ENCODE peak calls at places on chromosomes 3 and 15, in nine cellular contexts. One of them, this sample, is unnamed.

GRCh38 chr15:84725001-84725491 is 9.1 kb upstream of the SEC11A start:
- DNase-seq in hypothalamus: no peak
- DNase-seq in kidney: no peak
- DNase-seq in MM.1S: peak; percentile 50
- DNase-seq in EL: peak; percentile 44
- DNase-seq in C1 segment of cervical spinal cord: no peak
- DNase-seq in A172: peak; percentile 68
- DNase-seq in neural crest cell: no peak
- DNase-seq in SW 1271: peak; percentile 68
- DNase-seq in this sample: no peak

GRCh38 chr15:40754574-40754882 is 526 bp downstream of the RMDN3 start:
- DNase-seq in neural crest cell: no peak
- DNase-seq in EL: no peak
- DNase-seq in C1 segment of cervical spinal cord: no peak
- DNase-seq in kidney: peak; percentile 77
- DNase-seq in A172: no peak
- DNase-seq in MM.1S: no peak
- DNase-seq in SW 1271: no peak
- DNase-seq in hypothalamus: no peak
- DNase-seq in this sample: no peak

GRCh38 chr15:77753238-77753873 is 120.6 kb upstream of the LINGO1 start:
- DNase-seq in MM.1S: peak; percentile 27
- DNase-seq in SW 1271: no peak
- DNase-seq in C1 segment of cervical spinal cord: peak; percentile 5
- DNase-seq in kidney: no peak
- DNase-seq in EL: peak; percentile 13
- DNase-seq in neural crest cell: peak; percentile 73
- DNase-seq in hypothalamus: no peak
- DNase-seq in A172: peak; percentile 4
- DNase-seq in this sample: no peak

GRCh38 chr3:151306168-151306810 is 10.3 kb downstream of the GPR87 start:
- DNase-seq in kidney: no peak
- DNase-seq in A172: no peak
- DNase-seq in SW 1271: no peak
- DNase-seq in MM.1S: no peak
- DNase-seq in hypothalamus: no peak
- DNase-seq in neural crest cell: no peak
- DNase-seq in EL: no peak
- DNase-seq in C1 segment of cervical spinal cord: no peak
- DNase-seq in this sample: no peak

GRCh38 chr3:12629560-12629959 is 34.4 kb downstream of the RAF1 start:
- DNase-seq in MM.1S: no peak
- DNase-seq in SW 1271: no peak
- DNase-seq in kidney: no peak
- DNase-seq in C1 segment of cervical spinal cord: no peak
- DNase-seq in EL: peak; percentile 59
- DNase-seq in neural crest cell: no peak
- DNase-seq in A172: peak; percentile 19
- DNase-seq in hypothalamus: no peak
- DNase-seq in this sample: no peak

GRCh38 chr15:75437721-75438120 is 13.8 kb downstream of the SIN3A start:
- DNase-seq in MM.1S: no peak
- DNase-seq in A172: no peak
- DNase-seq in kidney: no peak
- DNase-seq in neural crest cell: no peak
- DNase-seq in hypothalamus: no peak
- DNase-seq in C1 segment of cervical spinal cord: no peak
- DNase-seq in EL: no peak
- DNase-seq in SW 1271: no peak
- DNase-seq in this sample: no peak

GRCh38 chr3:62188547-62189375 is 184.6 kb downstream of the FEZF2 start:
- DNase-seq in A172: peak; percentile 62
- DNase-seq in hypothalamus: no peak
- DNase-seq in EL: peak; percentile 76
- DNase-seq in SW 1271: peak; percentile 78
- DNase-seq in C1 segment of cervical spinal cord: peak; percentile 26
- DNase-seq in MM.1S: peak; percentile 71
- DNase-seq in neural crest cell: peak; percentile 76
- DNase-seq in kidney: peak; percentile 78
- DNase-seq in this sample: peak; percentile 44

GRCh38 chr3:59017617-59017984 is 32.2 kb downstream of the CFAP20DC start:
- DNase-seq in A172: no peak
- DNase-seq in SW 1271: no peak
- DNase-seq in neural crest cell: no peak
- DNase-seq in hypothalamus: no peak
- DNase-seq in EL: no peak
- DNase-seq in MM.1S: no peak
- DNase-seq in C1 segment of cervical spinal cord: no peak
- DNase-seq in kidney: peak; percentile 35
- DNase-seq in this sample: no peak

GRCh38 chr15:76972420-76973361 is 22.2 kb upstream of the PSTPIP1 start:
- DNase-seq in MM.1S: no peak
- DNase-seq in hypothalamus: no peak
- DNase-seq in A172: no peak
- DNase-seq in SW 1271: no peak
- DNase-seq in neural crest cell: no peak
- DNase-seq in EL: no peak
- DNase-seq in kidney: no peak
- DNase-seq in C1 segment of cervical spinal cord: no peak
- DNase-seq in this sample: no peak

GRCh38 chr3:88767746-88768145 is 339.7 kb upstream of the EPHA3 start:
- DNase-seq in hypothalamus: no peak
- DNase-seq in kidney: no peak
- DNase-seq in A172: no peak
- DNase-seq in C1 segment of cervical spinal cord: no peak
- DNase-seq in SW 1271: no peak
- DNase-seq in MM.1S: no peak
- DNase-seq in neural crest cell: no peak
- DNase-seq in EL: no peak
- DNase-seq in this sample: no peak

GRCh38 chr15:49490963-49491362 is 67.9 kb downstream of the FGF7 start:
- DNase-seq in neural crest cell: no peak
- DNase-seq in hypothalamus: no peak
- DNase-seq in A172: no peak
- DNase-seq in kidney: no peak
- DNase-seq in EL: no peak
- DNase-seq in SW 1271: no peak
- DNase-seq in MM.1S: no peak
- DNase-seq in C1 segment of cervical spinal cord: no peak
- DNase-seq in this sample: no peak

GRCh38 chr3:23493846-23494245 is 290.7 kb downstream of the UBE2E2 start:
- DNase-seq in MM.1S: no peak
- DNase-seq in A172: no peak
- DNase-seq in SW 1271: no peak
- DNase-seq in kidney: no peak
- DNase-seq in C1 segment of cervical spinal cord: no peak
- DNase-seq in neural crest cell: no peak
- DNase-seq in EL: no peak
- DNase-seq in hypothalamus: no peak
- DNase-seq in this sample: no peak

GRCh38 chr3:72768976-72769375 is 79.3 kb downstream of the SHQ1 start:
- DNase-seq in C1 segment of cervical spinal cord: no peak
- DNase-seq in SW 1271: no peak
- DNase-seq in MM.1S: no peak
- DNase-seq in A172: no peak
- DNase-seq in kidney: no peak
- DNase-seq in neural crest cell: no peak
- DNase-seq in hypothalamus: no peak
- DNase-seq in EL: no peak
- DNase-seq in this sample: no peak

GRCh38 chr3:115212615-115213014 is 65.5 kb upstream of the ZBTB20 start:
- DNase-seq in SW 1271: no peak
- DNase-seq in MM.1S: peak; percentile 35
- DNase-seq in kidney: no peak
- DNase-seq in hypothalamus: no peak
- DNase-seq in A172: no peak
- DNase-seq in EL: no peak
- DNase-seq in neural crest cell: no peak
- DNase-seq in C1 segment of cervical spinal cord: no peak
- DNase-seq in this sample: no peak

GRCh38 chr15:74176262-74177208 is 3.0 kb downstream of the ISLR start:
- DNase-seq in MM.1S: no peak
- DNase-seq in SW 1271: no peak
- DNase-seq in hypothalamus: no peak
- DNase-seq in EL: no peak
- DNase-seq in C1 segment of cervical spinal cord: no peak
- DNase-seq in neural crest cell: no peak
- DNase-seq in kidney: no peak
- DNase-seq in A172: no peak
- DNase-seq in this sample: no peak

This sample was measured in GM18507.